ENCODE peak calls at places on chromosomes 5 and 9, in eight cellular contexts. F is omental fat pad; N is hippocampal formation; J is amniotic stem cell; I is activated CD4-positive, CD25-positive, alpha-beta regulatory T cell; S is immature natural killer cell; Q is astrocyte of the spinal cord; W is islet precursor cell. G is an unnamed sample.
A peak's percentile ranks its signal among the peaks of the same experiment; 100 is the strongest.

GRCh38 chr5:10756539-10756938 is 4.5 kb downstream of the DAP start:
- DNase-seq in F (no peak), N (no peak), J (peak; percentile 27), I (no peak), S (no peak), Q (peak; percentile 73), W (no peak), G (no peak)

GRCh38 chr9:96067004-96067403 is 191.5 kb downstream of the ERCC6L2 start:
- DNase-seq in F (no peak), N (no peak), J (no peak), I (no peak), S (no peak), Q (no peak), W (no peak), G (no peak)

GRCh38 chr9:71760901-71761300 is 7.4 kb downstream of the CEMIP2 start:
- DNase-seq in F (no peak), N (no peak), J (no peak), I (no peak), S (no peak), Q (no peak), W (peak; percentile 77), G (no peak)

GRCh38 chr5:16534280-16534679 is 68.7 kb upstream of the ZNF622 start:
- DNase-seq in F (no peak), N (no peak), J (no peak), I (no peak), S (no peak), Q (no peak), W (no peak), G (no peak)

GRCh38 chr5:43038523-43038989 is 1.6 kb downstream of the ANXA2R start:
- DNase-seq in F (no peak), N (no peak), J (no peak), I (no peak), S (peak; percentile 46), Q (peak; percentile 90), W (no peak), G (no peak)

GRCh38 chr9:106287108-106287631 is 575.8 kb upstream of the ZNF462 start:
- DNase-seq in F (no peak), N (peak; percentile 28), J (no peak), I (no peak), S (no peak), Q (peak; percentile 56), W (no peak), G (no peak)

GRCh38 chr9:18142964-18143363 is 331.0 kb upstream of the ADAMTSL1 start:
- DNase-seq in F (no peak), N (no peak), J (no peak), I (no peak), S (no peak), Q (no peak), W (no peak), G (no peak)

GRCh38 chr9:137267933-137268355 is 9.6 kb upstream of the TOR4A start:
- DNase-seq in F (no peak), N (no peak), J (no peak), I (no peak), S (no peak), Q (no peak), W (no peak), G (no peak)

GRCh38 chr5:79147076-79147475 is 35.5 kb downstream of the BHMT start:
- DNase-seq in F (no peak), N (no peak), J (no peak), I (no peak), S (no peak), Q (no peak), W (no peak), G (no peak)

GRCh38 chr5:150065346-150065745 is 21.0 kb downstream of the CSF1R start:
- DNase-seq in F (no peak), N (no peak), J (no peak), I (no peak), S (no peak), Q (peak; percentile 73), W (no peak), G (no peak)

GRCh38 chr5:103139264-103139865 is 19.3 kb downstream of the PPIP5K2 start:
- DNase-seq in F (peak; percentile 66), N (peak; percentile 37), J (peak; percentile 33), I (peak; percentile 44), S (peak; percentile 72), Q (peak; percentile 76), W (peak; percentile 83), G (no peak)

GRCh38 chr5:43401827-43402226 is 10.4 kb downstream of the CCL28 start:
- DNase-seq in F (no peak), N (no peak), J (no peak), I (no peak), S (no peak), Q (no peak), W (peak; percentile 54), G (no peak)

GRCh38 chr9:17862081-17862480 is 283.2 kb downstream of the SH3GL2 start:
- DNase-seq in F (no peak), N (no peak), J (no peak), I (no peak), S (no peak), Q (no peak), W (no peak), G (no peak)

GRCh38 chr9:135890190-135890861 is 17.0 kb downstream of the CAMSAP1 start:
- DNase-seq in F (no peak), N (no peak), J (no peak), I (no peak), S (no peak), Q (no peak), W (peak; percentile 74), G (no peak)

GRCh38 chr9:119544492-119544891 is 175.3 kb upstream of the BRINP1 start:
- DNase-seq in F (no peak), N (no peak), J (no peak), I (no peak), S (no peak), Q (no peak), W (no peak), G (no peak)

GRCh38 chr9:8437878-8438277 is 638.3 kb upstream of the DMAC1 start:
- DNase-seq in F (no peak), N (no peak), J (no peak), I (no peak), S (no peak), Q (no peak), W (peak; percentile 70), G (no peak)

GRCh38 chr9:125990793-125991220 is 243.6 kb downstream of the PBX3 start:
- DNase-seq in F (no peak), N (no peak), J (no peak), I (no peak), S (no peak), Q (no peak), W (no peak), G (no peak)

GRCh38 chr9:37806271-37806670 is 5.7 kb downstream of the DCAF10 start:
- DNase-seq in F (no peak), N (no peak), J (no peak), I (no peak), S (no peak), Q (no peak), W (no peak), G (no peak)

GRCh38 chr5:125058185-125058826 is 311.9 kb upstream of the ZNF608 start:
- DNase-seq in F (no peak), N (no peak), J (no peak), I (no peak), S (no peak), Q (peak; percentile 44), W (no peak), G (no peak)